ENCODE peak calls at places on chromosomes 11 and 22, in nine cellular contexts. V is SK-N-SH treated with all-trans-retinoic acid at 6 μM for 48 hours; R is psoas muscle; C is naive B cell; D is CD4-positive, CD25-positive, alpha-beta regulatory T cell; P is T-cell; O is pancreas; E is A549; K is thoracic aorta. T is an unnamed sample.

GRCh38 chr11:27205779-27206549 is 157.1 kb downstream of the CCDC34 start:
- ATAC-seq in C (no peak), O (no peak), E (no peak), D (no peak), K (no peak), R (no peak), P (no peak), V (no peak), T (no peak)

GRCh38 chr11:11016123-11016522 is 158.3 kb upstream of the ZBED5 start:
- ATAC-seq in P (no peak), E (no peak), D (no peak), V (no peak), C (no peak), O (no peak), R (no peak), K (no peak), T (peak)

GRCh38 chr11:74685905-74686304 is 45.3 kb downstream of the CHRDL2 start:
- ATAC-seq in K (no peak), D (no peak), V (no peak), R (no peak), O (peak), E (no peak), C (no peak), P (no peak), T (no peak)

GRCh38 chr22:47052236-47053012 is 290.0 kb downstream of the TBC1D22A start:
- ATAC-seq in P (no peak), O (no peak), C (no peak), V (no peak), D (no peak), R (no peak), E (no peak), K (no peak), T (no peak)

GRCh38 chr22:19873138-19873959 is 18.7 kb upstream of the GNB1L start:
- ATAC-seq in K (no peak), D (no peak), R (no peak), V (no peak), C (no peak), P (no peak), O (peak), E (no peak), T (no peak)

GRCh38 chr22:30212363-30212995 is 34.1 kb downstream of the LIF start:
- ATAC-seq in R (peak), V (peak), C (no peak), E (peak), K (peak), O (peak), D (no peak), P (no peak), T (peak)

GRCh38 chr11:105878510-105878909 is 143.5 kb downstream of the MSANTD4 start:
- ATAC-seq in R (no peak), K (no peak), D (no peak), C (no peak), P (no peak), V (no peak), O (no peak), E (no peak), T (no peak)

GRCh38 chr11:76673164-76674142 is 2.9 kb upstream of the LRRC32 start:
- ATAC-seq in E (no peak), P (peak), D (peak), C (no peak), V (no peak), K (no peak), R (no peak), O (no peak), T (no peak)

GRCh38 chr22:31083923-31084810 is 3.0 kb downstream of the SMTN start:
- ATAC-seq in O (no peak), D (peak), V (peak), E (no peak), C (no peak), P (peak), R (peak), K (no peak), T (no peak)

GRCh38 chr11:10181811-10182210 is 112.2 kb downstream of the SBF2 start:
- ATAC-seq in P (no peak), E (no peak), O (peak), D (no peak), K (no peak), V (peak), R (no peak), C (no peak), T (no peak)

GRCh38 chr11:133409799-133410198 is 122.5 kb downstream of the OPCML start:
- ATAC-seq in R (no peak), K (no peak), V (no peak), P (no peak), C (no peak), O (no peak), E (no peak), D (no peak), T (no peak)

GRCh38 chr11:23688835-23689234 is 808.0 kb upstream of the LUZP2 start:
- ATAC-seq in R (no peak), K (no peak), E (no peak), V (no peak), O (no peak), D (no peak), C (no peak), P (no peak), T (no peak)

GRCh38 chr11:130527648-130528300 is 79.3 kb downstream of the ADAMTS15 start:
- ATAC-seq in D (no peak), E (no peak), P (no peak), O (peak), V (no peak), R (no peak), C (no peak), K (no peak), T (no peak)

GRCh38 chr11:61075891-61076290 is 26.4 kb upstream of the CD5 start:
- ATAC-seq in P (no peak), R (no peak), C (no peak), E (peak), O (peak), K (no peak), D (no peak), V (no peak), T (no peak)

GRCh38 chr11:69670158-69670845 is 4.9 kb downstream of the LTO1 start:
- ATAC-seq in C (peak), R (peak), P (peak), E (peak), V (peak), O (peak), K (peak), D (no peak), T (peak)

GRCh38 chr11:76839326-76839725 is 21.4 kb upstream of the ACER3 start:
- ATAC-seq in D (no peak), K (no peak), C (no peak), V (no peak), P (no peak), R (no peak), O (no peak), E (no peak), T (no peak)

GRCh38 chr22:37082251-37082650 is 27.3 kb downstream of the TMPRSS6 start:
- ATAC-seq in O (no peak), D (no peak), E (no peak), V (no peak), C (no peak), K (no peak), R (no peak), P (no peak), T (peak)

GRCh38 chr11:9689721-9690120 is 25.8 kb downstream of the SWAP70 start:
- ATAC-seq in D (no peak), O (peak), E (no peak), C (no peak), V (peak), R (no peak), P (no peak), K (no peak), T (no peak)

GRCh38 chr11:9301720-9302119 is 12.7 kb downstream of the TMEM41B start:
- ATAC-seq in P (no peak), K (no peak), O (no peak), D (no peak), V (no peak), C (no peak), E (no peak), R (no peak), T (no peak)

GRCh38 chr11:1570001-1570453 is 2.0 kb downstream of the DUSP8 start:
- ATAC-seq in R (no peak), K (no peak), E (no peak), O (no peak), V (no peak), D (no peak), P (no peak), C (no peak), T (no peak)

GRCh38 chr11:31871310-31872073 is 60.4 kb upstream of the PAX6 start:
- ATAC-seq in P (no peak), K (no peak), V (no peak), R (no peak), O (no peak), C (no peak), D (no peak), E (no peak), T (no peak)

GRCh38 chr11:104653011-104653806 is 245.1 kb downstream of the CASP12 start:
- ATAC-seq in O (peak), P (no peak), K (no peak), D (peak), R (peak), V (no peak), E (no peak), C (no peak), T (peak)

GRCh38 chr22:47102648-47103047 is 340.2 kb downstream of the TBC1D22A start:
- ATAC-seq in P (no peak), D (no peak), R (no peak), V (no peak), K (no peak), E (no peak), O (peak), C (no peak), T (no peak)

GRCh38 chr11:134313379-134313778 is 18.4 kb upstream of the GLB1L2 start:
- ATAC-seq in V (no peak), C (no peak), E (no peak), R (no peak), P (no peak), K (no peak), D (no peak), O (no peak), T (no peak)

GRCh38 chr11:77111277-77111676 is 8.6 kb downstream of the OMP start:
- ATAC-seq in V (no peak), R (no peak), D (no peak), C (no peak), P (no peak), O (no peak), K (no peak), E (no peak), T (no peak)

GRCh38 chr11:76327756-76328388 is 53.1 kb downstream of the THAP12 start:
- ATAC-seq in P (no peak), E (no peak), C (no peak), R (peak), K (no peak), V (no peak), D (no peak), O (no peak), T (no peak)

GRCh38 chr11:34624069-34624468 is 3.2 kb downstream of the EHF start:
- ATAC-seq in O (no peak), C (peak), E (no peak), R (no peak), K (no peak), D (no peak), V (no peak), P (peak), T (peak)

GRCh38 chr11:122559734-122560382 is 95.7 kb upstream of the UBASH3B start:
- ATAC-seq in V (peak), E (peak), O (no peak), C (no peak), P (no peak), R (no peak), K (no peak), D (no peak), T (no peak)

GRCh38 chr22:36036167-36036624 is 7.6 kb upstream of the RBFOX2 start:
- ATAC-seq in C (no peak), O (peak), R (no peak), V (peak), E (no peak), K (no peak), P (no peak), D (no peak), T (no peak)

GRCh38 chr11:83025267-83025704 is 46.4 kb downstream of the RAB30 start:
- ATAC-seq in O (no peak), D (no peak), R (peak), V (no peak), K (no peak), P (no peak), E (no peak), C (no peak), T (no peak)

GRCh38 chr11:65172600-65172999 is 2.6 kb downstream of the SPDYC start:
- ATAC-seq in P (no peak), E (no peak), V (no peak), D (no peak), C (no peak), O (no peak), K (no peak), R (no peak), T (no peak)

T was measured in activated T-helper 17 cell treated with anti-CD3 and anti-CD28 coated beads, Interleukin-2, amount 50 U/mL, for 72 hours.